ENCODE peak calls at places on chromosome 3, in eight cellular contexts. X is cardiac muscle cell, A is pancreas, F is omental fat pad, N is AG04450, Y is heart left ventricle, D is cardiac fibroblast, O is fibroblast of pulmonary artery. C is an unnamed sample.
A peak's percentile ranks its signal among the peaks of the same experiment; 100 is the strongest.

GRCh38 chr3:188051801-188052228 is 102.1 kb upstream of the LPP start:
- DNase-seq in X (no peak), A (no peak), F (no peak), N (no peak), Y (peak; percentile 54), D (peak; percentile 31), O (peak; percentile 52), C (peak; percentile 29)

GRCh38 chr3:149494022-149494758 is 19.7 kb downstream of the TM4SF4 start:
- DNase-seq in X (peak; percentile 85), A (peak; percentile 66), F (no peak), N (no peak), Y (peak; percentile 55), D (peak; percentile 86), O (peak; percentile 89), C (no peak)

GRCh38 chr3:59939826-59940426 is 890.1 kb upstream of the CFAP20DC start:
- DNase-seq in X (peak; percentile 88), A (no peak), F (no peak), N (no peak), Y (no peak), D (no peak), O (no peak), C (no peak)

GRCh38 chr3:81989773-81990172 is 228.3 kb upstream of the GBE1 start:
- DNase-seq in X (no peak), A (no peak), F (no peak), N (no peak), Y (no peak), D (no peak), O (no peak), C (no peak)

GRCh38 chr3:23404241-23404640 is 201.1 kb downstream of the UBE2E2 start:
- DNase-seq in X (no peak), A (no peak), F (no peak), N (no peak), Y (no peak), D (no peak), O (no peak), C (no peak)

GRCh38 chr3:147356909-147357733 is 49.2 kb downstream of the ZIC4 start:
- DNase-seq in X (peak; percentile 31), A (no peak), F (no peak), N (no peak), Y (no peak), D (no peak), O (no peak), C (no peak)

GRCh38 chr3:123842711-123843110 is 41.4 kb downstream of the MYLK start:
- DNase-seq in X (no peak), A (no peak), F (no peak), N (no peak), Y (no peak), D (no peak), O (no peak), C (no peak)

GRCh38 chr3:22121068-22121706 is 370.2 kb upstream of the ZNF385D start:
- DNase-seq in X (no peak), A (no peak), F (no peak), N (no peak), Y (no peak), D (no peak), O (no peak), C (no peak)

GRCh38 chr3:57706462-57706861 is 13.6 kb upstream of the DENND6A start:
- DNase-seq in X (no peak), A (no peak), F (no peak), N (peak; percentile 47), Y (no peak), D (peak; percentile 51), O (peak; percentile 71), C (no peak)

GRCh38 chr3:20326537-20326936 is 140.5 kb upstream of the SGO1 start:
- DNase-seq in X (no peak), A (no peak), F (no peak), N (no peak), Y (no peak), D (no peak), O (no peak), C (no peak)

GRCh38 chr3:54999801-55000200 is 71.9 kb upstream of the LRTM1 start:
- DNase-seq in X (peak; percentile 22), A (no peak), F (no peak), N (no peak), Y (no peak), D (no peak), O (peak; percentile 10), C (no peak)

GRCh38 chr3:194270627-194271458 is 80.3 kb downstream of the CPN2 start:
- DNase-seq in X (peak; percentile 33), A (peak; percentile 83), F (peak; percentile 21), N (no peak), Y (peak; percentile 89), D (peak; percentile 86), O (peak; percentile 72), C (peak; percentile 94)

GRCh38 chr3:123728014-123728413 is 143.2 kb upstream of the HACD2 start:
- DNase-seq in X (no peak), A (no peak), F (no peak), N (no peak), Y (no peak), D (peak; percentile 32), O (peak; percentile 49), C (no peak)

GRCh38 chr3:14497321-14497720 is 42.8 kb downstream of the GRIP2 start:
- DNase-seq in X (no peak), A (peak; percentile 24), F (no peak), N (no peak), Y (no peak), D (no peak), O (no peak), C (no peak)

GRCh38 chr3:141795311-141795710 is 32.1 kb downstream of the GRK7 start:
- DNase-seq in X (no peak), A (no peak), F (no peak), N (no peak), Y (no peak), D (no peak), O (no peak), C (no peak)

GRCh38 chr3:52220380-52221026 is 4.9 kb downstream of the TLR9 start:
- DNase-seq in X (peak; percentile 87), A (peak; percentile 95), F (peak; percentile 89), N (no peak), Y (peak; percentile 84), D (peak; percentile 82), O (peak; percentile 83), C (peak; percentile 88)

GRCh38 chr3:126412841-126413692 is 18.4 kb downstream of the CFAP100 start:
- DNase-seq in X (no peak), A (no peak), F (no peak), N (no peak), Y (no peak), D (no peak), O (no peak), C (peak; percentile 53)

GRCh38 chr3:141929341-141929995 is 53.0 kb downstream of the ATP1B3 start:
- DNase-seq in X (no peak), A (no peak), F (no peak), N (no peak), Y (no peak), D (no peak), O (no peak), C (no peak)

GRCh38 chr3:99720985-99721632 is 82.7 kb downstream of the COL8A1 start:
- DNase-seq in X (no peak), A (no peak), F (peak; percentile 52), N (no peak), Y (no peak), D (peak; percentile 43), O (peak; percentile 55), C (no peak)

GRCh38 chr3:183692436-183692835 is 5.2 kb upstream of the YEATS2 start:
- DNase-seq in X (no peak), A (no peak), F (no peak), N (no peak), Y (no peak), D (no peak), O (no peak), C (no peak)

GRCh38 chr3:41920406-41920970 is 41.4 kb downstream of the ULK4 start:
- DNase-seq in X (no peak), A (no peak), F (no peak), N (no peak), Y (no peak), D (no peak), O (no peak), C (no peak)

GRCh38 chr3:36697397-36698001 is 66.9 kb downstream of the DCLK3 start:
- DNase-seq in X (peak; percentile 38), A (no peak), F (no peak), N (no peak), Y (no peak), D (no peak), O (no peak), C (no peak)

GRCh38 chr3:122387709-122388108 is 3.7 kb downstream of the FAM162A start:
- DNase-seq in X (no peak), A (no peak), F (no peak), N (no peak), Y (no peak), D (no peak), O (no peak), C (no peak)

GRCh38 chr3:111947179-111947727 is 31.6 kb upstream of the ABHD10 start:
- DNase-seq in X (no peak), A (no peak), F (no peak), N (no peak), Y (no peak), D (peak; percentile 53), O (peak; percentile 78), C (no peak)

GRCh38 chr3:46705751-46706572 is 4.8 kb downstream of the TMIE start:
- DNase-seq in X (no peak), A (peak; percentile 48), F (no peak), N (no peak), Y (peak; percentile 14), D (no peak), O (peak; percentile 58), C (no peak)
- TF ChIP-seq CTCF in X (peak; percentile 17), A (no peak), F (no peak), N (peak; percentile 12), Y (no peak), D (no peak), O (no peak), C (no peak)

GRCh38 chr3:182567666-182568065 is 225.6 kb upstream of the ATP11B start:
- DNase-seq in X (no peak), A (no peak), F (no peak), N (no peak), Y (no peak), D (no peak), O (no peak), C (no peak)
- TF ChIP-seq CTCF in X (no peak), A (no peak), F (no peak), N (no peak), Y (no peak), D (no peak), O (no peak), C (no peak)

DNA sequence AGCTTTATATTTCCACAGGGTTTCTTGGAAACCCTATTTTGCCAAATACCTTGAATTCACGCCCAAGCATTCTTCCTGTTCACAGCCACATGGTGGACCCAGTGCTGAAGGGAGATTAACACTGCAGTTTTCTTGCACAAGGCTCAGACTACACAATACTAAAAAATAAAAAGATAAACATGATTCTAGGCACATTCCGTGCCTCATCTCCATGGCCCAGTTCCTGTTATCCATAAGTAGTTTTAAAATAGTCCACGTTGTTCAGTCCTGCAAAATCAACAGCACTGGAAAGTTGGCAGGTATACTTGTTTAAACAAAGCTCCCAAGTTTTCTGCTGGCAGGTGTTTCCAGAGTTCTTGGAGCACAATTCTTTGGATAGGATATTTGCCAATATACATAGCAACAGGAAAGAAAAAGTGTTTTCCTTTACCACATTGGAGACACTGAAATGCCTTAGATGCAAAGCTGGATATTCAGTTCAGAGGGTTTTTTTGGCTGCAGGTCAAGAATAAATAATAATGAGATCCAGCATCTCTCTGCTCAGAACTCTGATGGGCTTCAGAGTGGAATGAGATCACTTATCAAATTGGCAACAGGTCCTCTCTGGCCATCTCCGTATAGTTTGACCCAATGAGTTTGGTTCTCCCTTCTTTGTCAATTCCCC is 88.1 kb upstream of the TGFBR2 start:
- DNase-seq in X (no peak), A (no peak), F (no peak), N (no peak), Y (peak; percentile 26), D (peak; percentile 97), O (peak; percentile 97), C (no peak)
- TF ChIP-seq CTCF in X (peak; percentile 41), A (no peak), F (no peak), N (no peak), Y (no peak), D (peak; percentile 5), O (peak; percentile 47), C (no peak)

GRCh38 chr3:38131621-38132369 is 5.1 kb downstream of the ACAA1 start:
- DNase-seq in X (peak; percentile 59), A (no peak), F (no peak), N (no peak), Y (no peak), D (peak; percentile 56), O (peak; percentile 60), C (no peak)
- TF ChIP-seq CTCF in X (peak; percentile 68), A (no peak), F (no peak), N (peak; percentile 63), Y (peak; percentile 27), D (peak; percentile 74), O (peak; percentile 71), C (no peak)